ENCODE peak calls at places on chromosomes 5 and 9, in five cellular contexts. G is HCT116, Z is mesendoderm, S is psoas muscle, R is upper lobe of right lung. H is an unnamed sample. For H3K4me1, the result is how much of the 10 kb centered on the place peaks cover.

GRCh38 chr5:173714551-173715428 is 98.3 kb upstream of the BOD1 start:
- DNase-seq in Z (no peak), G (no peak), S (peak), R (no peak), H (no peak)

GRCh38 chr5:142110046-142110531 is 1.5 kb downstream of the NDFIP1 start:
- DNase-seq in G (no peak), R (no peak), Z (peak), S (no peak), H (no peak)

GRCh38 chr9:5947912-5948311 is 57.2 kb downstream of the MLANA start:
- DNase-seq in R (no peak), S (no peak), Z (peak), G (no peak), H (no peak)

GRCh38 chr5:168239325-168239724 is 52.1 kb upstream of the WWC1 start:
- DNase-seq in Z (no peak), R (no peak), G (no peak), S (no peak), H (no peak)

GRCh38 chr5:58259685-58260152 is 200.2 kb downstream of the PLK2 start:
- DNase-seq in Z (peak), G (peak), R (no peak), S (no peak), H (no peak)

GRCh38 chr9:133856798-133857197 is 118.6 kb upstream of the SARDH start:
- DNase-seq in G (no peak), S (no peak), Z (no peak), R (no peak), H (no peak)

GRCh38 chr5:75281716-75282465 is 45.2 kb upstream of the ANKRD31 start:
- DNase-seq in S (no peak), R (no peak), Z (peak), G (peak), H (no peak)

GRCh38 chr5:172920447-172920849 is 38.8 kb upstream of the RPL26L1 start:
- DNase-seq in Z (peak), R (no peak), G (no peak), S (peak), H (no peak)

GRCh38 chr5:178434016-178434761 is 156.0 kb downstream of the COL23A1 start:
- DNase-seq in G (no peak), Z (no peak), R (no peak), S (no peak), H (no peak)

GRCh38 chr9:94632736-94633135 is 6.6 kb downstream of the FBP1 start:
- DNase-seq in Z (no peak), R (no peak), S (no peak), G (no peak), H (no peak)

GRCh38 chr9:10274983-10275382 is 337.8 kb downstream of the PTPRD start:
- DNase-seq in S (no peak), Z (no peak), G (no peak), R (no peak), H (no peak)

GRCh38 chr5:58886315-58887207 is 303.7 kb downstream of the RAB3C start:
- DNase-seq in S (peak), Z (peak), G (peak), R (peak), H (peak)

GRCh38 chr5:14127587-14127986 is 15.6 kb upstream of the TRIO start:
- DNase-seq in G (no peak), R (no peak), S (no peak), Z (no peak), H (no peak)

GRCh38 chr5:95907067-95907705 is 54.5 kb downstream of the ELL2 start:
- DNase-seq in Z (no peak), S (no peak), R (no peak), G (no peak), H (no peak)

GRCh38 chr5:148952097-148952828 is 110.6 kb downstream of the SH3TC2 start:
- DNase-seq in G (no peak), Z (no peak), R (no peak), S (no peak), H (no peak)

GRCh38 chr5:181221105-181221791 is 1.8 kb upstream of the TRIM41 start:
- DNase-seq in Z (no peak), G (no peak), R (no peak), S (no peak), H (no peak)

GRCh38 chr5:73892218-73892617 is 266.2 kb downstream of the ARHGEF28 start:
- DNase-seq in G (no peak), R (no peak), S (no peak), Z (no peak), H (no peak)

GRCh38 chr9:118961857-118962256 is 407.4 kb downstream of the BRINP1 start:
- DNase-seq in R (no peak), G (no peak), Z (peak), S (no peak), H (no peak)

GRCh38 chr5:180519098-180519497 is 24.9 kb downstream of the CNOT6 start:
- DNase-seq in G (no peak), Z (peak), S (no peak), R (no peak), H (no peak)

GRCh38 chr9:129954868-129955550 is 88.0 kb downstream of the FNBP1 start:
- DNase-seq in Z (no peak), G (no peak), S (no peak), R (no peak), H (no peak)

GRCh38 chr9:3989915-3990314 is 310.0 kb downstream of the GLIS3 start:
- DNase-seq in S (no peak), G (no peak), R (no peak), Z (no peak), H (no peak)

GRCh38 chr5:116573617-116574431 is 799 bp downstream of the SEMA6A start:
- DNase-seq in R (peak), Z (peak), S (peak), G (no peak), H (peak)

GRCh38 chr9:16105576-16105975 is 552.7 kb downstream of the CCDC171 start:
- DNase-seq in Z (no peak), G (no peak), R (no peak), S (no peak), H (no peak)

GRCh38 chr9:137988051-137988450 is 110.5 kb downstream of the CACNA1B start:
- DNase-seq in S (no peak), R (no peak), G (no peak), Z (no peak), H (no peak)

GRCh38 chr9:129412814-129413536 is 207.9 kb downstream of the C9orf50 start:
- DNase-seq in S (peak), G (no peak), R (no peak), Z (peak), H (peak)

DNA sequence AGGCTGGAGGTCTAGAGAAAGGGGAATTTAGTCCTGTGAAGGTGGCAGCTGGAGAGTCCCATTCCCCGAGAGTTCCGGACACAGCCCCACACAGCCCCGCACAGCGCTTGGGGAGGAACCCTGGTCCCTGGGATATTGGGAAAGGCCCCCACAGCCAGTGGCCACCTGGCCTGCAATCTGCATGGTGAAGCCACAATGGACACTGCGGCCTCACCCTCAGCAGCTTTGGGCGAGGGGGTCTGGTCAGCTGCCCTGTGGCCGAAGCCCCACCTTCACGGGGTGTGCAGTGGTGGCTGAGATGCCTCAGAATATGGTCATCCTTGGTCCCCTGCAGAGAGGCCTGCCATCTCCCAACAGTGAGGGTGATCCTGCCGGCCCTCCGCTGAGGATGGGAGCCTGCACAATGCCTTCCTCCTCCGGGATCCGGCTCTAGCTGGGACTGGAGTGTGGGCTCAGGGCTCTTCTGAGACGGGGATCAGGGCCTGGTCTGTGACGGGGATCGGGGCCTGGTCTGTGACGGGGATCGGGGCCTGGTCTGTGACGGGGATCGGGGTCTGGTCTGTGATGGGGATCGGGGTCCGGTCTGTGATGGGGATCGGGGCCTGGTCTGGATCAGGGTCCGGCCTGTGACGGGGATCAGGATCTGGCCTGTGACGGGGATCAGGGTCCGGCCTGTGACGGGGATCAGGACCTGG is 33.3 kb upstream of the TMEM250 start:
- DNase-seq in S (no peak), Z (no peak), R (no peak), G (no peak), H (no peak)
- H3K4me3 ChIP-seq in S (no peak), Z (no peak), R (no peak), G (no peak), H (no peak)

DNA sequence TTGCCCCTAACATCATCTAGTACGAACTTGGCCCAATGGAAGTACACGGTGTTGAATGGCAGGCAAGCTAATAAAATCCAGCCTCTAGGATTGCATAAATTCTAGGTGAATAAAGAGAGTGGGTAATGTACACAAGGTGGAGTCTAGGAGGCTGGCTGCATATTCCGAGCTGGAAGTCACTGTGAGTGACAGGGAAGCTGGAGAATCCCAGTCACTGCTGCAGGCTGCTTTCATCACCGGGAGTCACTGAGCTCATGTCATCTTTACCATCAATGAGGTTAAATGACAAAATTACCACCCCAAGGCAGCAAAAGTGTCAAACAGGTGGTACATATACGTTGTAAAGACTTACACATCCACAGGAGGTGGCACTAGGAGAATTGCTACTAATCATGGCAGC is 91.3 kb upstream of the HMHB1 start:
- DNase-seq in G (no peak), S (no peak), Z (no peak), R (no peak), H (no peak)
- H3K4me1 ChIP-seq in G (under half), S (under half), Z (under half), R (under half), H (under half)

GRCh38 chr5:126464959-126465358 is 41.8 kb downstream of the GRAMD2B start:
- DNase-seq in Z (no peak), S (no peak), G (no peak), R (no peak), H (no peak)

GRCh38 chr5:126462239-126463014 is 39.2 kb downstream of the GRAMD2B start:
- DNase-seq in G (no peak), S (no peak), Z (no peak), R (no peak), H (no peak)

GRCh38 chr5:126460977-126461376 is 37.8 kb downstream of the GRAMD2B start:
- DNase-seq in G (no peak), S (no peak), R (no peak), Z (peak), H (no peak)

GRCh38 chr5:126461838-126462237 is 38.6 kb downstream of the GRAMD2B start:
- DNase-seq in Z (no peak), R (no peak), S (no peak), G (no peak), H (no peak)

GRCh38 chr5:126464016-126464415 is 40.8 kb downstream of the GRAMD2B start:
- DNase-seq in S (no peak), G (no peak), R (no peak), Z (no peak), H (no peak)
- H3K27ac ChIP-seq in S (no peak), G (no peak), R (no peak), Z (no peak), H (no peak)

DNA sequence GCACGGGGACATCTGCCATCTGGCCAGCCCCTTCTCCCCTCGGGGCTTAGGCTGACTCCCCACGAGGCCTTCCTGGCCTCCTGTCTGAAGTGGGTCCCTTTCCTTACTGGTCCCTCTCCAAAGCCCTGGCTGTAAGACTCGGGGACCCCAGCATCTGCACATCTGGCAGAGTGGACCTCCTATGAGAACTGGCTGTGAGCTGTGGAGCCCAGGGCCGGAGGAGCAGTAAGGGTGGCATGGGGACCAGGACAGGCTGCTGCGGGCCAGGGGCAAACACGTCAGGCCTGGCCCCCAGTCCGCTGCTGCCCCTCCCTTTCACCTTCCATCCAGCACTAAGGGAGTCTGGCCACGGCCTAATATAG is 33.8 kb downstream of the EXOC3 start:
- DNase-seq in S (peak), R (no peak), G (no peak), Z (no peak), H (no peak)
- H3K4me3 ChIP-seq in S (no peak), R (no peak), G (no peak), Z (no peak), H (no peak)